ENCODE peak calls at places on chromosome 19, in four cellular contexts. F is fibroblast of the aortic adventitia, N is mesenchymal stem cell, D is uterus. U is an unnamed sample.

GRCh38 chr19:31658993-31659896 is 310.0 kb upstream of the TSHZ3 start:
- DNase-seq in F (no peak), N (no peak), D (no peak), U (no peak)

GRCh38 chr19:9523885-9524474 is 14.5 kb downstream of the ZNF426 start:
- DNase-seq in F (no peak), N (peak), D (no peak), U (no peak)

GRCh38 chr19:21617740-21618339 is 112.4 kb downstream of the ZNF429 start:
- DNase-seq in F (no peak), N (no peak), D (no peak), U (no peak)

GRCh38 chr19:15623711-15624318 is 8.8 kb downstream of the CYP4F8 start:
- DNase-seq in F (no peak), N (no peak), D (no peak), U (no peak)

GRCh38 chr19:10826236-10826635 is 9.8 kb downstream of the TMED1 start:
- DNase-seq in F (no peak), N (no peak), D (no peak), U (no peak)

GRCh38 chr19:7636691-7637373 is at the start of gene STXBP2:
- DNase-seq in F (no peak), N (peak), D (peak), U (no peak)

GRCh38 chr19:53546766-53547541 is 9.0 kb downstream of the ZNF331 start:
- DNase-seq in F (no peak), N (no peak), D (no peak), U (no peak)

GRCh38 chr19:4278010-4278409 is 1.1 kb upstream of the SHD start:
- DNase-seq in F (no peak), N (no peak), D (no peak), U (no peak)

GRCh38 chr19:40609561-40610395 is 8.6 kb downstream of the LTBP4 start:
- DNase-seq in F (peak), N (peak), D (peak), U (no peak)

GRCh38 chr19:55624109-55625003 is at the start of gene ZNF784:
- DNase-seq in F (peak), N (peak), D (peak), U (peak)

GRCh38 chr19:41416194-41416674 is 10.9 kb downstream of the B3GNT8 start:
- DNase-seq in F (no peak), N (no peak), D (no peak), U (no peak)

GRCh38 chr19:10193666-10194499 is 870 bp downstream of the DNMT1 start:
- DNase-seq in F (peak), N (peak), D (no peak), U (no peak)

GRCh38 chr19:4649392-4650094 is 10.2 kb downstream of the TNFAIP8L1 start:
- DNase-seq in F (no peak), N (no peak), D (no peak), U (no peak)

GRCh38 chr19:56838930-56839664 is 1.4 kb downstream of the PEG3 start:
- DNase-seq in F (no peak), N (no peak), D (peak), U (peak)

GRCh38 chr19:39136225-39136940 is 10.8 kb downstream of the PAK4 start:
- DNase-seq in F (no peak), N (no peak), D (no peak), U (no peak)

GRCh38 chr19:7871530-7872305 is 2.5 kb downstream of the PRR36 start:
- DNase-seq in F (peak), N (peak), D (peak), U (peak)

GRCh38 chr19:19499272-19499995 is 15.9 kb downstream of the TSSK6 start:
- DNase-seq in F (no peak), N (no peak), D (no peak), U (no peak)

GRCh38 chr19:33273881-33274662 is 28.3 kb downstream of the CEBPA start:
- DNase-seq in F (peak), N (peak), D (peak), U (peak)

GRCh38 chr19:51329411-51329810 is 12.5 kb downstream of the VSIG10L start:
- DNase-seq in F (no peak), N (no peak), D (no peak), U (no peak)

DNA sequence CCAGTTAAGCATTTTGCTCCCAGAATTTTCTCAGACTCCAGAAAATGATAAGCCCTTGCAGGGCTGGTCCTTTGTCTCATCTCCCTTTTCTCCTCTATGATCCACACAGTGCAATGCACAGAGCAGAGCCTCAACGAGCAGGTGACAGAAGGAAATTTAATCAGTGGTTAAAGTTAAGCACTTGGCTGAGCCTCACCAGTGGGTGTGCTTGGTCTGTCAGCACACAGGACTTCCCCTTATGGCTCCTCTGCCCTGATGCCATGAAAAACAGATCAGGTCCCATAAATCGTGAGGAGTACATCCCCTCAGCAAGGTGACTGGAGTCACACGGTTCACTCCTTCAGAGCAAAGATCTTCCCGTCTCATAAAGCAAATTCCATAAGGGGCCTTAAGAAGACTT is 818.2 kb downstream of the UQCRFS1 start:
- DNase-seq in F (no peak), N (no peak), D (no peak), U (no peak)
- H3K4me3 ChIP-seq in F (no peak), N (no peak), D (no peak), U (no peak)

GRCh38 chr19:17952041-17952976 is 14.6 kb upstream of the KCNN1 start:
- DNase-seq in F (no peak), N (no peak), D (no peak), U (no peak)
- H3K4me3 ChIP-seq in F (no peak), N (no peak), D (no peak), U (no peak)

GRCh38 chr19:12833747-12834417 is 497 bp downstream of the RTBDN start:
- DNase-seq in F (no peak), N (no peak), D (no peak), U (no peak)

GRCh38 chr19:12834976-12835757 is 788 bp upstream of the RTBDN start:
- DNase-seq in F (no peak), N (no peak), D (no peak), U (no peak)

GRCh38 chr19:12836529-12836863 is 1.8 kb upstream of the MAST1 start:
- DNase-seq in F (no peak), N (no peak), D (no peak), U (no peak)

GRCh38 chr19:12834418-12834943 is at the start of gene RTBDN:
- DNase-seq in F (no peak), N (no peak), D (no peak), U (no peak)

DNA sequence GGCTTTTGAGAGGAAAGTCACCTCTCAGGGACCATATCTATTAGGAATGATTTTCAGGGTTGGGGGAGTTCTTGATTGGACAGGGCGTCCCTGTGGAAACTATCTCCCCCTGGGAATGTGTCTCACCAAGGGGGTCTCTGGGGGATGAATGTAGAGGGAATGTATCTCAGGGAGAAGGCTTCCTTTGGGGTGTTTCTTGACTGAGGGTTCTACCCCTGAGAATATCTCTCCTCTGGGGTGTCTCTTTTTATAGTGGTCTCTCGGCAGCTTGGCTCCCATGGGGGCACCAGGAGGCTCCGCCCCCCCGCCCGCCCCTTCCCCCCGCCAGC is 997 bp downstream of the RTBDN start:
- DNase-seq in F (no peak), N (no peak), D (no peak), U (no peak)
- H3K4me3 ChIP-seq in F (peak), N (no peak), D (no peak), U (no peak)

DNA sequence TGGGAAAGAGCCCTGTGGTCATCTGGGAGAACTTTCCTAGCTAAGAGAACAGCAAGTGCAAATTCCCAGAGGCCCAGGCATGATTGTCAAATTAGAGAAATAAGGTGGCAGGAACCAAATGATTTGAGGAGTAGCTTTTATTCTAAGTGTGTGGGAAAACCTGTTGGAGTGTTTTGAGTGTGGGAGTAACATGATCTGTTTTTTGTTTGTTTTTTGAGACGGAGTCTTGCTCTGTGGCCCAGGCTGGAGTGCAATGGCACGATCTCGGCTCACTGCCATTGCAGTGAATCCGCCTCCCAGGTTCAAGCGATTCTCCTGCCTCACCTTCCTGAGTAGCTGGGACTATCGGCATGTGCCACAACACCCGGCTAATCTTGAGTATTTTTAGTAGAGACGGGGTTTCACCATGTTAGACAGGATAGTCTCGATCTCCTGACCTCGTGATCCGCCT is 2.4 kb downstream of the SAE1 start:
- DNase-seq in F (no peak), N (no peak), D (no peak), U (no peak)
- H3K4me3 ChIP-seq in F (no peak), N (no peak), D (no peak), U (no peak)

GRCh38 chr19:49422407-49423277 is 599 bp downstream of the PTH2 start:
- DNase-seq in F (peak), N (peak), D (no peak), U (no peak)

GRCh38 chr19:49421878-49422202 is 1.4 kb downstream of the PTH2 start:
- DNase-seq in F (no peak), N (no peak), D (no peak), U (no peak)

GRCh38 chr19:49423278-49423984 is at the start of gene PTH2:
- DNase-seq in F (no peak), N (no peak), D (no peak), U (no peak)

GRCh38 chr19:49425178-49425577 is at the start of gene GFY:
- DNase-seq in F (no peak), N (no peak), D (no peak), U (no peak)

GRCh38 chr19:49423985-49424303 is 703 bp upstream of the PTH2 start:
- DNase-seq in F (no peak), N (no peak), D (no peak), U (no peak)
- H3K4me3 ChIP-seq in F (no peak), N (no peak), D (no peak), U (no peak)

GRCh38 chr19:5865772-5866171 is 4.6 kb downstream of the FUT5 start:
- DNase-seq in F (no peak), N (no peak), D (no peak), U (no peak)

GRCh38 chr19:5863030-5863665 is 7.2 kb downstream of the FUT5 start:
- DNase-seq in F (no peak), N (no peak), D (no peak), U (no peak)

GRCh38 chr19:5867201-5868136 is 2.9 kb downstream of the FUT5 start:
- DNase-seq in F (no peak), N (no peak), D (no peak), U (no peak)

GRCh38 chr19:5864013-5864720 is 6.2 kb downstream of the FUT5 start:
- DNase-seq in F (no peak), N (no peak), D (no peak), U (no peak)

GRCh38 chr19:5864725-5865486 is 5.4 kb downstream of the FUT5 start:
- DNase-seq in F (no peak), N (no peak), D (no peak), U (no peak)
- H3K4me3 ChIP-seq in F (no peak), N (no peak), D (no peak), U (no peak)

GRCh38 chr19:14476307-14476662 is 1.1 kb upstream of the PTGER1 start:
- DNase-seq in F (no peak), N (no peak), D (no peak), U (no peak)
- H3K4me3 ChIP-seq in F (no peak), N (peak), D (no peak), U (no peak)

U was measured in skeletal muscle cell.